ENCODE peak calls at places on chromosomes 2 and 18, in four cellular contexts. X, Y, B and T are unnamed samples.

GRCh38 chr2:88003074-88003755 is 13.1 kb downstream of the RNU2-63P start:
- DNase-seq in Y (no peak), X (no peak), B (peak), T (no peak)

GRCh38 chr2:223797073-223797472 is 40.3 kb downstream of the AP1S3 start:
- DNase-seq in Y (no peak), B (no peak), X (peak), T (no peak)

GRCh38 chr2:24404582-24404981 is 44.2 kb upstream of the ITSN2 start:
- DNase-seq in X (peak), B (no peak), Y (no peak), T (no peak)

GRCh38 chr18:47772374-47773248 is 157.8 kb downstream of the SMAD2 start:
- DNase-seq in X (peak), B (peak), Y (peak), T (peak)

GRCh38 chr18:26471027-26471426 is 77.3 kb downstream of the KCTD1 start:
- DNase-seq in B (no peak), Y (no peak), X (peak), T (no peak)

GRCh38 chr2:20148841-20149702 is 75.9 kb downstream of the SDC1 start:
- DNase-seq in B (peak), X (peak), Y (peak), T (no peak)

GRCh38 chr2:121066526-121066925 is 218.5 kb downstream of the TFCP2L1 start:
- DNase-seq in B (peak), Y (no peak), X (no peak), T (no peak)

GRCh38 chr2:42721898-42722297 is 42.0 kb downstream of the OXER1 start:
- DNase-seq in B (no peak), X (no peak), Y (no peak), T (no peak)

GRCh38 chr2:15058015-15058414 is 425.5 kb downstream of the LRATD1 start:
- DNase-seq in X (no peak), Y (no peak), B (no peak), T (no peak)

GRCh38 chr18:32956591-32957310 is 183.9 kb upstream of the KLHL14 start:
- DNase-seq in B (peak), X (peak), Y (no peak), T (no peak)

GRCh38 chr2:205025580-205026240 is 480.4 kb downstream of the PARD3B start:
- DNase-seq in X (peak), B (no peak), Y (no peak), T (no peak)

GRCh38 chr18:75130591-75131274 is 78.2 kb downstream of the PTGR3 start:
- DNase-seq in X (peak), Y (no peak), B (no peak), T (no peak)

GRCh38 chr2:68252407-68253210 is at the start of gene PPP3R1:
- DNase-seq in B (peak), X (peak), Y (peak), T (peak)

GRCh38 chr2:68258854-68259253 is 6.5 kb upstream of the PPP3R1 start:
- DNase-seq in B (no peak), Y (no peak), X (peak), T (no peak)

GRCh38 chr2:68251855-68252406 is 401 bp downstream of the PPP3R1 start:
- DNase-seq in X (no peak), B (peak), Y (peak), T (no peak)

GRCh38 chr2:68253211-68254068 is 1.1 kb upstream of the PPP3R1 start:
- DNase-seq in Y (peak), X (peak), B (no peak), T (no peak)

GRCh38 chr2:68255736-68256450 is 3.6 kb upstream of the PPP3R1 start:
- DNase-seq in Y (no peak), X (peak), B (no peak), T (peak)
- H3K4me2 ChIP-seq in Y (no peak), X (peak), B (no peak), T (no peak)

DNA sequence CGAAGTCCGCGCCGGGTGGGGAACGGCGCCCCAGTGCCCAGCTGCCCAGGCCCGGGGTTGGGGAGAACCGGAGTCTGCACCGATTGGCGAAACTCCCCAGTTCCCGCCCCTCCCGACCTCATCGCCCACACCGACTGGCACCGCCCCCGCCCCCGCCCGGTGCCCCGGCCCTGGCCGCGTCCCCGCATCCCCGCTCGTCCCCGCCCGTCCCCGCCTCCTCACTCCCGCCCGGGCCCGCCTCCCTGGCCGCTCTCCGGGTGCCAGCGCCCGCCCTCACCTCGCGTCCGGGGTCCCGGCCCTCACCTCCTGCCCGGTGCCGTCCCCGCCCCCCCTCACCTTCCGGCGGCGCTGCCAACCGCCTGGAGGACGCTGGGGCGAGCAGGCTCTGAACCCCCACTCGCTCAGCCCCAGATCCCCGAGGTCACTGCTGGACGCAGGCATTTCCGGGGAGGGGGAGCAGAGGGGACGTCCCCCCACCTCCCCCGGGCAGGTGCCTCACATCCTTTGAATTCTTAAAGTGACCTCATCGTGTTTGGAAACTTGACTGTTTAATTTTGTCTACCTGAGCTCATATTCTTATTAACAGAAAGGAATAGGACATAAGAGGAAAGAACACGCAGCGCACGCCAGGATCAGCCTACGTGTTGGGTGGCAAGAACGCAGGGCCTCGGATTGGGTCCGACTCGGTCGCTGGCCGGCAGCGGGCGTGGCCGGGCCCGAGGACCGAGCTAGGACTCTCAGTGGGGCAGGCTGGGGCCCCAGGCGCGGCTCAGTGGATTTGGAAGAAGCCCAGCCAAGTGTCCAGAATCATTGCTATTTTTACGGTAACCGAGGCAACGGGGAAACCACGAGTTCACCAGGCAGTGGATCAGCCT is at the start of gene FAM110C:
- DNase-seq in B (peak), X (no peak), Y (peak), T (peak)
- H2AFZ ChIP-seq in B (no peak), X (no peak), Y (peak), T (peak)

GRCh38 chr2:238226698-238227586 is 12.9 kb downstream of the HES6 start:
- DNase-seq in Y (no peak), B (no peak), X (no peak), T (no peak)
- H2BK5ac ChIP-seq in Y (no peak), B (no peak), X (no peak), T (no peak)

GRCh38 chr2:62181836-62182235 is 14.1 kb upstream of the B3GNT2 start:
- DNase-seq in X (no peak), B (no peak), Y (no peak), T (no peak)
- H3K4me2 ChIP-seq in X (no peak), B (no peak), Y (no peak), T (no peak)

DNA sequence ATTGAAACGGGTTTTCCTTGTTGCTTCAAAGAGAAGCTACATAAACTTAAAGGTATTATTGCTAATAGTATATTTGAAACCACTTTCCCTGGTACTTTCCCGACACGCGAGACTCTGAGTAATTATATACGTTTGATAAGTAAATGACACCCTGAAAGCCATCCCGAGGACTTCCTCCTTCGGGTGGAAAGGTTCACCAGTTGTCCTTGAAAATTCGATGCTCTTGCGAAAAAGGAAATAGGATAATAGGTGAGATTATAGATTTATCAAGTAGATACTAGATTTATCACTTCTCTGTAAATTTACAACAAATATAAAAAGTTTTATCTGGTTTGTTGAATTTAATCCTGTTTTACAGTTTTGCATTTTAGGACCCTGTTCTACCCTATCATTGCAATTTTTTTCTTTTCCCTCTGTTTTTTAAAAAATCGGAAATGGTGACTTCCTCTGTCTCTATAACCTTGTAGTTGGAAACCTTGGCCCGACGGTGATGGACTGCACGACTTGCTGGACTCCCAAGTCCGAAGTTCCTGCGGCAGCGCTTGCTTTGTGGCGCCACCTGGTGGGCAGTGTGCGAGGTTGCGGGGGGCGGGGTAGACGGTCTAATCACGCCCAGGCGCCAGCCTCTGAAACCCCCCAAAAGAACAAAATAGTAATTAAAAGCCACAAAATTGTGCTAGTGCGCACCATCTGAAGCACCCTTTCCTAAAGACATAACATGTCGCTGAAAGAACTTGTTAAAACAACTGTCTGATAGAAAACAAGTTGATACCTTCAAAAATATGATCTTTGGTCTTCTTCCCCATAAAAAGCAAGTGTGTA is 982 bp upstream of the DLX2 start:
- DNase-seq in Y (peak), B (peak), X (peak), T (peak)
- H2AFZ ChIP-seq in Y (no peak), B (no peak), X (no peak), T (no peak)

GRCh38 chr2:73779472-73780241 is at the start of gene DUSP11:
- DNase-seq in Y (peak), X (peak), B (peak), T (peak)
- H2BK5ac ChIP-seq in Y (no peak), X (peak), B (peak), T (peak)

GRCh38 chr18:77127769-77128671 is 4.6 kb downstream of the MBP start:
- DNase-seq in X (peak), B (no peak), Y (no peak), T (peak)

GRCh38 chr18:77119851-77120491 is 12.6 kb downstream of the MBP start:
- DNase-seq in X (no peak), Y (no peak), B (no peak), T (no peak)

GRCh38 chr18:77124452-77124922 is 8.1 kb downstream of the MBP start:
- DNase-seq in X (no peak), Y (no peak), B (no peak), T (no peak)

GRCh38 chr18:77119101-77119850 is 13.3 kb downstream of the MBP start:
- DNase-seq in B (no peak), X (no peak), Y (no peak), T (no peak)

GRCh38 chr18:77123313-77124231 is 9.0 kb downstream of the MBP start:
- DNase-seq in X (no peak), B (no peak), Y (no peak), T (no peak)
- H3K4me2 ChIP-seq in X (no peak), B (no peak), Y (no peak), T (no peak)